ENCODE peak calls at places on chromosomes 1 and 21, in eight cellular contexts. D, Z, N, F, K, Y, U and E are unnamed samples.

GRCh38 chr1:113946112-113946511 is 17.0 kb downstream of the HIPK1 start:
- DNase-seq in D (no peak), Z (no peak), N (no peak), F (no peak), K (no peak), Y (no peak), U (no peak), E (no peak)

GRCh38 chr1:240091201-240091600 is 482 bp upstream of the FMN2 start:
- DNase-seq in D (no peak), Z (no peak), N (no peak), F (no peak), K (no peak), Y (no peak), U (no peak), E (no peak)

GRCh38 chr1:161182214-161182613 is 4.9 kb upstream of the B4GALT3 start:
- DNase-seq in D (no peak), Z (peak; percentile 70), N (no peak), F (no peak), K (peak; percentile 48), Y (no peak), U (peak; percentile 2), E (no peak)

GRCh38 chr1:68346192-68346808 is 103.5 kb downstream of the RPE65 start:
- DNase-seq in D (no peak), Z (peak; percentile 34), N (no peak), F (no peak), K (no peak), Y (no peak), U (no peak), E (no peak)

GRCh38 chr21:42398414-42399030 is 2.7 kb upstream of the TMPRSS3 start:
- DNase-seq in D (no peak), Z (no peak), N (no peak), F (no peak), K (no peak), Y (no peak), U (no peak), E (peak; percentile 59)

GRCh38 chr1:16998589-16998988 is 13.1 kb downstream of the ATP13A2 start:
- DNase-seq in D (no peak), Z (peak; percentile 79), N (no peak), F (no peak), K (no peak), Y (no peak), U (no peak), E (no peak)

GRCh38 chr1:201667479-201667878 is 128.6 kb downstream of the NAV1 start:
- DNase-seq in D (no peak), Z (no peak), N (no peak), F (no peak), K (no peak), Y (no peak), U (no peak), E (no peak)

GRCh38 chr1:41363632-41364320 is 2.5 kb downstream of the FOXO6 start:
- DNase-seq in D (no peak), Z (no peak), N (no peak), F (no peak), K (no peak), Y (no peak), U (no peak), E (no peak)

GRCh38 chr1:180956028-180956640 is 43.4 kb downstream of the KIAA1614 start:
- DNase-seq in D (no peak), Z (no peak), N (no peak), F (no peak), K (no peak), Y (no peak), U (no peak), E (no peak)

GRCh38 chr1:36400825-36401601 is 3.3 kb upstream of the LSM10 start:
- DNase-seq in D (peak; percentile 97), Z (no peak), N (peak; percentile 47), F (peak; percentile 66), K (peak; percentile 63), Y (peak; percentile 94), U (peak; percentile 52), E (peak; percentile 76)

GRCh38 chr1:110148961-110149360 is 1.3 kb upstream of the SLC6A17 start:
- DNase-seq in D (no peak), Z (peak; percentile 37), N (no peak), F (no peak), K (no peak), Y (no peak), U (no peak), E (no peak)
- TF ChIP-seq CTCF in D (peak; percentile 68), Z (peak; percentile 52), N (no peak), F (no peak), K (peak; percentile 56), Y (no peak), U (no peak), E (peak; percentile 52)

DNA sequence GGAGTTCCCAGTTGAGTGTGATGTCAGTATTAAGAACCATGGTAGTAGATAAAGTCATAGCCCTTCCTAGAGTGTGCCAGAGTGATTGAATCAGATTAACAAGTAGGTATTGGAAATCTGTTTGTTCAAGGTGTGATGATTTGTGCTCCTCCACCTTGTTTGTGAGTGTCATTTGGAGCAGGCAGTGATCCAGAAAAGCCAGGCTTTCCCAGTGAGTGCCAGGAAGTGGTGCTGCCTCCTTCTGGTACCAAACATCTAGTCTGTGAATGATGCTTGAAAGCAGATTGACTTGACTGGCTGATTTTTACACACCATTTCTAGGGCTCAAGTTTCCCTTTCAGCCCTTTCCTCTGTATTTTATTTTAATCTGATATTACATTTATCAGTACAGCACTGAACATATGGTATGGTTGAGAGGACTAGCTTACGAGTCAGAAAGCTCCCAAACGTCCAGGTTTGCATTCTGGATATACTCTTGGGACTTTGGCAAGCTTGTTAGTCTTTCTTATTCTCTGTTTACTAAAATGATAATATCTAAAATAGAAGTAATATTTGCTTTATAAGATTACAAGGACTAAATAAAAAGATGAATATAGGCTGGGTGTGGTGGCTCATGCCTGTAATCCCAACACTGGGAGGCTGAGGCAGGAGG is 100.7 kb downstream of the PATJ start:
- DNase-seq in D (peak; percentile 34), Z (peak; percentile 18), N (peak; percentile 21), F (no peak), K (no peak), Y (no peak), U (no peak), E (no peak)
- TF ChIP-seq CTCF in D (peak; percentile 48), Z (peak; percentile 36), N (no peak), F (no peak), K (no peak), Y (no peak), U (no peak), E (no peak)

GRCh38 chr1:233695901-233696300 is 82.0 kb downstream of the KCNK1 start:
- DNase-seq in D (no peak), Z (no peak), N (no peak), F (no peak), K (peak; percentile 33), Y (no peak), U (no peak), E (no peak)
- TF ChIP-seq CTCF in D (no peak), Z (no peak), N (no peak), F (no peak), K (no peak), Y (no peak), U (no peak), E (no peak)

GRCh38 chr1:91499904-91500755 is 521 bp upstream of the CDC7 start:
- DNase-seq in D (no peak), Z (no peak), N (no peak), F (no peak), K (no peak), Y (no peak), U (no peak), E (no peak)

GRCh38 chr1:91501527-91501859 is 842 bp downstream of the CDC7 start:
- DNase-seq in D (no peak), Z (peak; percentile 48), N (peak; percentile 5), F (peak; percentile 25), K (no peak), Y (no peak), U (no peak), E (peak; percentile 37)

GRCh38 chr1:91499346-91499745 is 1.3 kb upstream of the CDC7 start:
- DNase-seq in D (no peak), Z (no peak), N (no peak), F (no peak), K (no peak), Y (no peak), U (no peak), E (no peak)

GRCh38 chr1:91502138-91502881 is 1.7 kb downstream of the CDC7 start:
- DNase-seq in D (no peak), Z (no peak), N (no peak), F (no peak), K (no peak), Y (no peak), U (no peak), E (no peak)

DNA sequence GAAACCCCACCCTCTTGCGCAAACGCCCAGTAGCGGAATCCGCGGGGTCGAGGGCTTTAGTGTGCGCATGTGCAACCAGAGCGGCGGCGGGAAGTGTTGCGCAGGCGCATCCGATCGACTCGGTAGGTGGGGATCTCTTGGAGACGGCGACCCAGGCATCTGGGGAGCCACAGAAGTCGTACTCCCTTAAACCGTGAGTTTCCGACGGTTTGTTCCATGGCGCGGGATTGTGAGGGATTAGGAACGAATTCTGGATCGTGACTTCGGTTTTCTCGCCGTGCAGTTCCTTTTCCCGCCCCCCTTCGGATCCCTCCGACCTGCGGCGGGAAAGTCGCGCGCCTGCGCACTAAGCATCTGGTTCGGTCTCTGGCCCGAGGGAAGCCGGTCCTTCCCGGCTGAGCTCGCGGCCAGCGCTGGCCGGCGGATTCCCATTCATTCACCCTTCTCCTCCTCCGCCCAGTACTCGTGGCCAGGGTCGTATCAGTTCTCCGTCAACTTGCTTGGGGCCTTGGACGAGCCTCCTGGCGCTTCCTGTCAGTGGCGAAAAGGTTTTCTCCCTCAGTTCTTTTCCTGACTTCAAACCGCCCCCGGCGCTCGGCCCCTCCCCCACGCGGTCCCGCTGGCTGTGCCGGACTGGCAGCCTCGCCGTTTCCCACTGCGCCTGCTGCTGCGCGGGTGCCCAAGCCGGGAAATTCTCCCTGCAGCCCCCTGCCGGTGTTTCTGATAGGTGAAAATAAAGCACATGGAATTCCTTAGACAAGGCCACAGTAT is at the start of gene CDC7:
- DNase-seq in D (peak; percentile 92), Z (peak; percentile 86), N (peak; percentile 91), F (peak; percentile 93), K (peak; percentile 94), Y (peak; percentile 92), U (peak; percentile 96), E (peak; percentile 95)
- TF ChIP-seq CTCF in D (peak; percentile 77), Z (peak; percentile 26), N (peak; percentile 24), F (no peak), K (peak; percentile 35), Y (no peak), U (peak; percentile 30), E (peak; percentile 82)